ENCODE peak calls at places on chromosomes 7 and 10, in seven cellular contexts. X is fibroblast of pulmonary artery, Z is nephron progenitor cell, Y is GM20000, K is HL-60, Q is brain microvascular endothelial cell, N is astrocyte of the spinal cord. B is an unnamed sample.

GRCh38 chr7:1985071-1985470 is 247.7 kb downstream of the MAD1L1 start:
- DNase-seq in X (no peak), Z (no peak), Y (no peak), K (no peak), Q (no peak), N (no peak), B (no peak)

GRCh38 chr10:131556897-131557500 is 245.5 kb upstream of the TCERG1L start:
- DNase-seq in X (no peak), Z (no peak), Y (no peak), K (no peak), Q (no peak), N (no peak), B (no peak)

GRCh38 chr7:7976677-7977076 is 8.1 kb downstream of the GLCCI1 start:
- DNase-seq in X (no peak), Z (no peak), Y (no peak), K (no peak), Q (no peak), N (no peak), B (no peak)

GRCh38 chr7:10237306-10237705 is 736.4 kb upstream of the PHF14 start:
- DNase-seq in X (peak), Z (no peak), Y (no peak), K (peak), Q (peak), N (peak), B (no peak)

GRCh38 chr7:2381227-2381626 is 22.2 kb upstream of the CHST12 start:
- DNase-seq in X (no peak), Z (no peak), Y (no peak), K (no peak), Q (no peak), N (no peak), B (no peak)

GRCh38 chr10:23826399-23826798 is 382.5 kb upstream of the KIAA1217 start:
- DNase-seq in X (peak), Z (peak), Y (peak), K (no peak), Q (peak), N (no peak), B (peak)

GRCh38 chr10:10351451-10351850 is 666.2 kb upstream of the CELF2 start:
- DNase-seq in X (no peak), Z (no peak), Y (no peak), K (no peak), Q (no peak), N (no peak), B (no peak)

GRCh38 chr10:47054936-47055335 is 143.7 kb downstream of the PTPN20 start:
- DNase-seq in X (no peak), Z (no peak), Y (no peak), K (no peak), Q (no peak), N (no peak), B (no peak)

GRCh38 chr10:96814264-96814663 is 17.8 kb upstream of the LCOR start:
- DNase-seq in X (peak), Z (no peak), Y (no peak), K (no peak), Q (peak), N (peak), B (no peak)

GRCh38 chr7:1149351-1149794 is 10.6 kb downstream of the ZFAND2A start:
- DNase-seq in X (no peak), Z (no peak), Y (no peak), K (no peak), Q (no peak), N (no peak), B (no peak)

GRCh38 chr7:111301891-111302290 is 211.0 kb downstream of the LRRN3 start:
- DNase-seq in X (no peak), Z (no peak), Y (no peak), K (no peak), Q (no peak), N (no peak), B (no peak)

GRCh38 chr7:35255909-35256876 is 2.3 kb upstream of the TBX20 start:
- DNase-seq in X (no peak), Z (no peak), Y (no peak), K (no peak), Q (no peak), N (no peak), B (no peak)

GRCh38 chr7:29843106-29843505 is 36.8 kb downstream of the WIPF3 start:
- DNase-seq in X (no peak), Z (no peak), Y (no peak), K (no peak), Q (no peak), N (no peak), B (no peak)

GRCh38 chr10:110392860-110393732 is 88.4 kb upstream of the SMNDC1 start:
- DNase-seq in X (peak), Z (no peak), Y (no peak), K (no peak), Q (no peak), N (no peak), B (no peak)

GRCh38 chr7:8365499-8366110 is 67.8 kb upstream of the NXPH1 start:
- DNase-seq in X (no peak), Z (no peak), Y (no peak), K (no peak), Q (no peak), N (no peak), B (no peak)

GRCh38 chr7:91636728-91637127 is 243.8 kb downstream of the MTERF1 start:
- DNase-seq in X (no peak), Z (no peak), Y (no peak), K (no peak), Q (no peak), N (no peak), B (no peak)
- TF ChIP-seq CTCF in X (no peak), Z (no peak), Y (no peak), K (no peak), Q (no peak), N (no peak), B (no peak)

GRCh38 chr7:78019457-78020130 is 221.0 kb downstream of the PHTF2 start:
- DNase-seq in X (peak), Z (peak), Y (peak), K (peak), Q (peak), N (peak), B (peak)
- TF ChIP-seq CTCF in X (no peak), Z (no peak), Y (no peak), K (no peak), Q (no peak), N (peak), B (no peak)

GRCh38 chr7:129493555-129493954 is 8.8 kb upstream of the SMKR1 start:
- DNase-seq in X (peak), Z (no peak), Y (no peak), K (no peak), Q (peak), N (no peak), B (no peak)
- TF ChIP-seq CTCF in X (peak), Z (no peak), Y (no peak), K (no peak), Q (peak), N (peak), B (no peak)

GRCh38 chr7:68247566-68247965 is 1250.9 kb downstream of the TYW1 start:
- DNase-seq in X (no peak), Z (no peak), Y (no peak), K (no peak), Q (no peak), N (no peak), B (no peak)

GRCh38 chr7:68249611-68250010 is 1253.0 kb downstream of the TYW1 start:
- DNase-seq in X (no peak), Z (no peak), Y (no peak), K (no peak), Q (no peak), N (no peak), B (no peak)

GRCh38 chr7:68246189-68246633 is 1249.6 kb downstream of the TYW1 start:
- DNase-seq in X (no peak), Z (peak), Y (no peak), K (no peak), Q (no peak), N (no peak), B (no peak)

GRCh38 chr7:68248973-68249372 is 1252.3 kb downstream of the TYW1 start:
- DNase-seq in X (no peak), Z (no peak), Y (no peak), K (no peak), Q (no peak), N (no peak), B (no peak)

GRCh38 chr7:68250143-68250542 is 1253.5 kb downstream of the TYW1 start:
- DNase-seq in X (no peak), Z (no peak), Y (no peak), K (no peak), Q (no peak), N (no peak), B (no peak)
- TF ChIP-seq CTCF in X (no peak), Z (no peak), Y (no peak), K (no peak), Q (no peak), N (no peak), B (no peak)

GRCh38 chr7:156560696-156561210 is 79.8 kb upstream of the RNF32 start:
- DNase-seq in X (no peak), Z (no peak), Y (no peak), K (no peak), Q (no peak), N (no peak), B (no peak)

GRCh38 chr7:156556083-156556482 is 84.5 kb upstream of the RNF32 start:
- DNase-seq in X (no peak), Z (no peak), Y (no peak), K (no peak), Q (no peak), N (no peak), B (no peak)

GRCh38 chr7:156559001-156559400 is 81.6 kb upstream of the RNF32 start:
- DNase-seq in X (no peak), Z (no peak), Y (no peak), K (no peak), Q (no peak), N (no peak), B (no peak)

GRCh38 chr7:156558198-156558597 is 82.4 kb upstream of the RNF32 start:
- DNase-seq in X (no peak), Z (no peak), Y (no peak), K (no peak), Q (peak), N (peak), B (no peak)

GRCh38 chr7:156560075-156560474 is 80.5 kb upstream of the RNF32 start:
- DNase-seq in X (no peak), Z (no peak), Y (no peak), K (no peak), Q (no peak), N (no peak), B (no peak)
- TF ChIP-seq CTCF in X (no peak), Z (peak), Y (no peak), K (no peak), Q (no peak), N (peak), B (no peak)

GRCh38 chr7:100456561-100456957 is 7.5 kb downstream of the SPACDR start:
- DNase-seq in X (no peak), Z (no peak), Y (no peak), K (no peak), Q (no peak), N (no peak), B (no peak)
- TF ChIP-seq CTCF in X (no peak), Z (no peak), Y (no peak), K (no peak), Q (peak), N (no peak), B (no peak)

GRCh38 chr7:115707236-115707635 is 323.3 kb downstream of the TFEC start:
- DNase-seq in X (peak), Z (no peak), Y (no peak), K (no peak), Q (no peak), N (peak), B (peak)
- TF ChIP-seq CTCF in X (peak), Z (peak), Y (no peak), K (no peak), Q (peak), N (peak), B (no peak)

DNA sequence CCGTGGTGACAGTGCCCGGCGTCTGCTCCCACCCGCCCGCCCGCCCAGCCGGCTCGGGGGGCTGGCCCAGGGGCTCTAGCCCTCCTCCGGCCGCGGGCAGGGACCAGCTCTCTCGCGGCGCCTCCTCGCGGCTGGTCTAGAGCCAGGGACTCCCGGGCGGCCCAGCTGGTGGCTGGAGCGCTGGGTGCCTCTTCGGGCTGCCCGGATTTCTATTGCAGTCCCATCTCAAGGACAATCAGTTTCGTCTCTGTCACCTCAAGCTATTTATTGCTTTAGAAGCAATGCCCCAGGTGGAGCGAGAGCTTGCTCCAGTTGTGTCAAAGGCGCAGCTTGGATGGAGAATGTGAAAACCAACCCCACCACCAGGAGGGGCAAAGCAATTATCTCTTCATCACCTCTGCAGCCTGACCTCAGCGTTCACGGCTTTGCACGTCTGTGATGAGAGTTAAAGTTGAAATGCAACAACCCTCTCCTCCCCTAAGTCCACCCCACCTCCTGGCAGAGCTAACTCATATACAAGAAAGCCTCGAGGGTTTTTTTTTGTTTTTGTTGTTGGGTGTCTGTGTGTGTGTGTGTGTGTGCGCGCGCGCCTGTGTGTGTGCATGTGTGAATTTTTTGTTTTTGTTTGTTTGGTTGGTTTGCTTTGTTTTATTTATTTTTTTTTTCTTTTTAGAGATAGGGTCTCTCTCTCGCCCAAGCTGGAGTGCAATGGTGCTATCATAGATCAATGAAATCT is at the start of gene ITGA8:
- DNase-seq in X (no peak), Z (peak), Y (peak), K (no peak), Q (peak), N (peak), B (peak)
- TF ChIP-seq CTCF in X (peak), Z (peak), Y (no peak), K (no peak), Q (peak), N (peak), B (no peak)

B was measured in activated CD8-positive, alpha-beta T cell treated with anti-CD3 and anti-CD28 coated beads for 36 hours.